ENCODE peak calls at places on chromosomes 11 and 22, in four cellular contexts. Y, D, X and Z are unnamed samples. For H3K4me1 and H3K9me3, the result is how much of the 10 kb centered on the place peaks cover.

GRCh38 chr11:113431746-113432145 is 43.5 kb downstream of the DRD2 start:
- DNase-seq in D (no peak), X (no peak), Y (no peak), Z (no peak)

GRCh38 chr11:17229481-17230152 is 21.8 kb upstream of the PIK3C2A start:
- DNase-seq in Y (no peak), D (no peak), X (no peak), Z (no peak)

GRCh38 chr22:23105919-23106853 is 35.6 kb downstream of the RSPH14 start:
- DNase-seq in X (no peak), Y (no peak), D (no peak), Z (no peak)

GRCh38 chr22:47194476-47195155 is 432.2 kb downstream of the TBC1D22A start:
- DNase-seq in Y (no peak), X (no peak), D (no peak), Z (no peak)

GRCh38 chr11:35619030-35619753 is 932 bp downstream of the FJX1 start:
- DNase-seq in D (peak), Y (no peak), X (peak), Z (peak)

GRCh38 chr11:6900327-6900999 is 8.2 kb upstream of the OR2D2 start:
- DNase-seq in X (no peak), Y (peak), D (no peak), Z (no peak)

GRCh38 chr11:28569099-28569498 is 460.9 kb downstream of the METTL15 start:
- DNase-seq in Y (no peak), X (no peak), D (no peak), Z (no peak)

GRCh38 chr11:64266339-64266738 is 15.0 kb downstream of the PLCB3 start:
- DNase-seq in X (peak), D (no peak), Y (no peak), Z (no peak)

GRCh38 chr22:37973271-37974170 is 10.8 kb downstream of the SOX10 start:
- DNase-seq in Y (no peak), D (no peak), X (peak), Z (no peak)

GRCh38 chr11:60924110-60924905 is at the start of gene TMEM132A:
- DNase-seq in X (peak), Y (no peak), D (peak), Z (no peak)

GRCh38 chr11:28083118-28083517 is 24.8 kb downstream of the KIF18A start:
- DNase-seq in D (no peak), X (no peak), Y (no peak), Z (no peak)

GRCh38 chr11:76688146-76688545 is 17.6 kb upstream of the LRRC32 start:
- DNase-seq in D (no peak), X (no peak), Y (no peak), Z (no peak)

GRCh38 chr11:9276571-9276970 is 11.4 kb upstream of the DENND5A start:
- DNase-seq in Y (no peak), D (no peak), X (no peak), Z (no peak)

GRCh38 chr11:57546869-57547518 is 9.6 kb downstream of the SMTNL1 start:
- DNase-seq in X (no peak), D (peak), Y (no peak), Z (no peak)

GRCh38 chr11:26062665-26063064 is 269.3 kb upstream of the ANO3 start:
- DNase-seq in X (no peak), D (no peak), Y (no peak), Z (no peak)

GRCh38 chr11:124891390-124891861 is 6.2 kb downstream of the ROBO4 start:
- DNase-seq in X (peak), Y (no peak), D (no peak), Z (no peak)

GRCh38 chr11:64164392-64165312 is 1.3 kb downstream of the MACROD1 start:
- DNase-seq in Y (no peak), X (peak), D (peak), Z (no peak)

GRCh38 chr11:48384670-48385069 is 18.4 kb upstream of the OR4C5 start:
- DNase-seq in D (peak), Y (no peak), X (no peak), Z (no peak)

GRCh38 chr11:19811391-19811790 is 98.8 kb downstream of the NAV2 start:
- DNase-seq in D (no peak), Y (no peak), X (no peak), Z (no peak)

GRCh38 chr11:114168691-114169090 is 109.2 kb downstream of the ZBTB16 start:
- DNase-seq in Y (no peak), X (no peak), D (no peak), Z (no peak)

GRCh38 chr11:59710136-59710847 is 3.4 kb downstream of the OR10V1 start:
- DNase-seq in X (no peak), D (no peak), Y (no peak), Z (no peak)

GRCh38 chr11:78798567-78799170 is 224.0 kb upstream of the NARS2 start:
- DNase-seq in X (peak), Y (no peak), D (peak), Z (no peak)

GRCh38 chr11:17116121-17116520 is 38.7 kb upstream of the RPS13 start:
- DNase-seq in X (no peak), D (no peak), Y (no peak), Z (no peak)

GRCh38 chr11:114774599-114775365 is 96.5 kb downstream of the NXPE2 start:
- DNase-seq in D (peak), Y (no peak), X (peak), Z (no peak)

GRCh38 chr11:65380460-65381126 is 1.9 kb downstream of the SLC25A45 start:
- DNase-seq in D (no peak), X (no peak), Y (no peak), Z (no peak)

GRCh38 chr11:72085836-72086475 is 5.3 kb downstream of the LRRC51 start:
- DNase-seq in Y (no peak), D (no peak), X (no peak), Z (no peak)

GRCh38 chr11:3949132-3949531 is 93.7 kb downstream of the STIM1 start:
- DNase-seq in Y (no peak), D (no peak), X (no peak), Z (no peak)
- H3K4me1 ChIP-seq in Y (under half), D (under half), X (under half), Z (half or more)

GRCh38 chr22:48592488-48592887 is 1235.2 kb downstream of the BRD1 start:
- DNase-seq in Y (no peak), D (no peak), X (peak), Z (no peak)
- H3K9me3 ChIP-seq in Y (under half), D (under half), X (under half), Z (under half)

DNA sequence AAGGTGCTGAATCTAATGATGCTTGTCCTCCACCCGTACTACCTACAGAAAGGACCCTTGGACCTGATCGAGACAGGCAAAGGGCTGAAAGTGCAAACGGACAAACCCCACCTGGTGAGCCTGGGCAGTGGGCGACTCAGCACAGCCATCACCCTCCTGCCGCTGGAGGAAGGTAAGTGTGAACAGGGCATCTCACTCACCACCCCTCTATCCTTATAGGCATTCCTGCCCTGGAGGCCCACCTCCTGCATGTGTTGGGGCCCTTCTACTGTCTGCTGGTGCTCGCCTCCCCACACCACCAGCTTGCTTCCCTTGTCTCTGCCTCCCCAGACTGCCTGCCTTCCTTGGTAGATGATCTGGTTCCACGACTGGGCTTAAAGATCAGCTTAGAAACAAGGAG is 7.1 kb downstream of the PHLDB1 start:
- DNase-seq in X (no peak), D (no peak), Y (no peak), Z (no peak)
- H3K4me1 ChIP-seq in X (under half), D (under half), Y (under half), Z (under half)

DNA sequence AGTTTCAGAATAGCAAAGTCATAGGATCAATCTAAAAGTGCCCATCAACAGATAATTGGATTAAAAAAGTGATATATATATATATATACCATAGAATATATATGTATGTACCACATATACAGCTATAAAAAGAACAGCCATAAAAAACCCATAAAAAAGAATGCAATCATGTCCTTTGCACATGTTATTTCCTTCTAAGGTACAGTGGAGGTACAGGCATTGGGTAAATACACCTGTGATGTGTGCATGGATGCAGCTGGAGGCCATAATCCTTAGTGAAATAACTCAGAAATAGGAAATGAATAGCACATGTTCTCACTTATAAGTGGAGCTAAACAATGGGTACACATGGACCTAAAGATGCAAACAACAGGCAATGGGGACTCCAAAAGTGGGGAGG is 7.1 kb upstream of the DKK3 start:
- DNase-seq in D (no peak), X (no peak), Y (no peak), Z (no peak)
- H3K9me3 ChIP-seq in D (under half), X (under half), Y (under half), Z (under half)

DNA sequence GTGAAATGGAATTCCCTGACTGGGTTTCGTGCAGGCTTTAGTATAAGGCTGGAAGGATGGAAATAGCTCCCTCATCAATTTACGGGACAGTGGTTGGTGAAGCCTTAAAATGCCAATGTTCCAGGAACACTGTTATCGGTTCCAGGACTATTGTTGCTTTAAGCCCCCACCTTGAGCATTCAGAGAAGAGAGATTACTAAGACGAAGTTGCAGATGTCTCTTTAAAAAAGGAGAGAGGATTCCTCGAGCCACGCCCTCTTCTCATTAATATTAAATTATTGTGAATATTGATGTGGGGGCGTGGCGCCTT is 194 bp upstream of the CREB3L1 start:
- DNase-seq in D (peak), Y (no peak), X (no peak), Z (no peak)
- H3K4me1 ChIP-seq in D (under half), Y (under half), X (under half), Z (under half)